ENCODE peak calls at places on chromosomes 2 and 18, in four cellular contexts. D, N, Q and F are unnamed samples.

GRCh38 chr2:213316001-213316735 is 31.9 kb downstream of the SPAG16 start:
- DNase-seq in D (no peak), N (no peak), Q (no peak), F (no peak)

GRCh38 chr2:216596986-216597509 is 36.2 kb upstream of the IGFBP2 start:
- DNase-seq in D (peak; percentile 59), N (no peak), Q (no peak), F (no peak)

GRCh38 chr2:174577967-174578589 is 19.5 kb downstream of the WIPF1 start:
- DNase-seq in D (peak; percentile 3), N (no peak), Q (no peak), F (no peak)

GRCh38 chr2:5932556-5933469 is 240.6 kb downstream of the SOX11 start:
- DNase-seq in D (peak; percentile 81), N (no peak), Q (no peak), F (no peak)

GRCh38 chr2:71592181-71592711 is 138.9 kb downstream of the DYSF start:
- DNase-seq in D (no peak), N (no peak), Q (no peak), F (no peak)

GRCh38 chr2:6627316-6627715 is 238.4 kb downstream of the CMPK2 start:
- DNase-seq in D (no peak), N (no peak), Q (no peak), F (no peak)

GRCh38 chr2:224997802-224998201 is 44.5 kb downstream of the DOCK10 start:
- DNase-seq in D (no peak), N (no peak), Q (no peak), F (no peak)

GRCh38 chr2:239329284-239329971 is 71.4 kb downstream of the HDAC4 start:
- DNase-seq in D (no peak), N (peak; percentile 75), Q (no peak), F (peak; percentile 53)

GRCh38 chr2:226354434-226354833 is 445.2 kb downstream of the IRS1 start:
- DNase-seq in D (no peak), N (no peak), Q (no peak), F (no peak)

GRCh38 chr2:43068053-43068471 is 158.3 kb downstream of the ZFP36L2 start:
- DNase-seq in D (no peak), N (no peak), Q (no peak), F (no peak)

GRCh38 chr18:76821356-76821874 is 942 bp upstream of the ZNF236 start:
- DNase-seq in D (no peak), N (no peak), Q (no peak), F (no peak)

GRCh38 chr18:69885841-69886531 is 61.7 kb downstream of the CD226 start:
- DNase-seq in D (no peak), N (no peak), Q (peak; percentile 36), F (no peak)

GRCh38 chr2:46518848-46519247 is 39.5 kb downstream of the TMEM247 start:
- DNase-seq in D (no peak), N (no peak), Q (no peak), F (no peak)

GRCh38 chr2:51995293-51995692 is 963.4 kb upstream of the NRXN1 start:
- DNase-seq in D (no peak), N (no peak), Q (no peak), F (no peak)

DNA sequence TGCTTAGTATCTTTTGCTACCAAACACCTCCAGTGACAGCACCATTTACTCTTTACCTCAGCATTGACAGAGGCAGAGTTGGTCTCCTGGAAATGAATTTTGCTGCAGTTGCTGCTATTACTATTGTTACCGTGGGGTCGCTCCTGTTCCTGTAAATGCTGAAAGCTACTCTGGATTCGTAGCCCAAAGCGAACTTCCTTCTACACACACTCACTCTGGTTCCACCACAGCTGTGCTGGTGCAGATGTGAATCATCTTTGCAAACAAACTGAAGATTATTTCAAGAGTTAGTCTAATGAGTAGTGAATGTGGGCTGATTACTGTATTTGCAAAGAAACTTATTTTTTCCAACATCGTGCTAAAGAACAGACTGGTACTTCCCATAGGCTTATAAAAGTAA is 303.9 kb downstream of the LPIN1 start:
- DNase-seq in D (no peak), N (no peak), Q (no peak), F (no peak)
- TF ChIP-seq CTCF in D (no peak), N (no peak), Q (no peak), F (no peak)

DNA sequence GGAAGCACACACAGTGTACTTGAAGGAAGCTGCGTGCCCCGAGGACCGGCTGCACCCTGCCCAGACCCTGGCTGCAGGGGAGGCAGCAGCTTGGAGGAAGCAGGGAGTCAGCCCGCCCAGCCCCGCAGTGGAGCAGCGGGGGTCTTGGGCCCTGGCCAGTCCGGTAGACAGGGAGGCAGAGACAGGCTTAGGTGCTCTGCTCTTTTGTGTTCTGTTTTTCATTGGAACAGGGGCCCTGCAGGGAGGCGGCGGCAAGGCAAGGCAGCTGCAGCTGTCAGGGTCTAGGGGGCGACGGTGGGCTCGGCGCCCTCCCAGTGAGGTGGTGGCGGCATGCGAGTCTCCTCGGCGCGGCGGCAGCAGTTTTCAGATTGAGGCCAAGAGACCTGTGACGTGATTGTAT is 53.3 kb upstream of the TFCP2L1 start:
- DNase-seq in D (no peak), N (no peak), Q (no peak), F (no peak)
- TF ChIP-seq CTCF in D (no peak), N (no peak), Q (no peak), F (no peak)

GRCh38 chr18:6920099-6920955 is 190.8 kb downstream of the ARHGAP28 start:
- DNase-seq in D (peak; percentile 13), N (no peak), Q (peak; percentile 52), F (no peak)
- TF ChIP-seq CTCF in D (peak; percentile 93), N (peak; percentile 29), Q (peak; percentile 56), F (peak; percentile 81)

DNA sequence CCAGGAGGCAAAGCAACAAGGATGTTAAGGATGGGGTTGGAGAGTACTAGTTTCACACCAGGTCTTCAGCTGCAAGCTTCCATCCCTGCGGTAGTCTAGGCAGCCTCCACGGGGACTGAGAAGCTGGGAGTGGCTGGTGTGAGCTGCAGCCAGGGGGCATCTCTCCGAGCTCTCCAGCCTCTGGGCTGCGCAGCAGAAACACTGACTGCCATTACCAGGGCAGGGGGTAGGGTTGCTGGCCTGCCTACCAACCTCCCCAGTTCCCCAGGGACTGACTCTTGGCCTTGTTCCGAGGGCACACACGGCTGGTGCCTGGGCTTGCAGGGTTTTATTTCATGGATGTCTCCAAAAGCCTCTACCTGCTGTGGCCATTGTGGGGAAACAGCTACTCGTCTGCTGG is 15.9 kb downstream of the GATA6 start:
- DNase-seq in D (no peak), N (peak; percentile 77), Q (no peak), F (no peak)
- TF ChIP-seq CTCF in D (peak; percentile 10), N (no peak), Q (no peak), F (no peak)

GRCh38 chr2:189116984-189117383 is 62.6 kb downstream of the COL5A2 start:
- DNase-seq in D (no peak), N (no peak), Q (no peak), F (no peak)

GRCh38 chr2:189115126-189115525 is 64.4 kb downstream of the COL5A2 start:
- DNase-seq in D (no peak), N (no peak), Q (no peak), F (no peak)

GRCh38 chr2:189116059-189116458 is 63.5 kb downstream of the COL5A2 start:
- DNase-seq in D (no peak), N (no peak), Q (no peak), F (no peak)

GRCh38 chr2:189111063-189111715 is 68.4 kb downstream of the COL5A2 start:
- DNase-seq in D (no peak), N (no peak), Q (no peak), F (no peak)

GRCh38 chr2:189113963-189114362 is 65.6 kb downstream of the COL5A2 start:
- DNase-seq in D (no peak), N (no peak), Q (no peak), F (no peak)
- TF ChIP-seq CTCF in D (no peak), N (no peak), Q (no peak), F (no peak)

DNA sequence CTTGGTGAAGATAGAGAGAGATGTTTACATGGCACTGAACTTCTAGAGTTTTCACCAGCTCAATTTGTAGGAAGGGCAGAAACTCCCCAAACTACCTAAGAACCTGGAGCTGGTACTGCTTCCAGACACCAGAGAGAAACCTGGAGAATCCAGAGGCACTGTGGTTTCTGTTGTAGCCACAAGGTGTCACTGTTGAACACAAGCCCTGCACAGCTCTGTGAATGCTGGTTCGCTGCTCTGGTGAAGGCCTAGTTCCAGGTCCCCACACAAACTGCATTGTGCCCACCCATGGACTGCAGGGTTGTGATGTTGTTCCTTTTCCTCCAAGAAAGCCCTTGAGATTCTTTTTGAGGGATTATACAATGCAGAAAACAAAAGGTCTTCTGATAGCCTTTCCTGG is 150.5 kb upstream of the HS6ST1 start:
- DNase-seq in D (no peak), N (no peak), Q (no peak), F (peak; percentile 37)
- TF ChIP-seq CTCF in D (peak; percentile 57), N (no peak), Q (no peak), F (peak; percentile 68)

DNA sequence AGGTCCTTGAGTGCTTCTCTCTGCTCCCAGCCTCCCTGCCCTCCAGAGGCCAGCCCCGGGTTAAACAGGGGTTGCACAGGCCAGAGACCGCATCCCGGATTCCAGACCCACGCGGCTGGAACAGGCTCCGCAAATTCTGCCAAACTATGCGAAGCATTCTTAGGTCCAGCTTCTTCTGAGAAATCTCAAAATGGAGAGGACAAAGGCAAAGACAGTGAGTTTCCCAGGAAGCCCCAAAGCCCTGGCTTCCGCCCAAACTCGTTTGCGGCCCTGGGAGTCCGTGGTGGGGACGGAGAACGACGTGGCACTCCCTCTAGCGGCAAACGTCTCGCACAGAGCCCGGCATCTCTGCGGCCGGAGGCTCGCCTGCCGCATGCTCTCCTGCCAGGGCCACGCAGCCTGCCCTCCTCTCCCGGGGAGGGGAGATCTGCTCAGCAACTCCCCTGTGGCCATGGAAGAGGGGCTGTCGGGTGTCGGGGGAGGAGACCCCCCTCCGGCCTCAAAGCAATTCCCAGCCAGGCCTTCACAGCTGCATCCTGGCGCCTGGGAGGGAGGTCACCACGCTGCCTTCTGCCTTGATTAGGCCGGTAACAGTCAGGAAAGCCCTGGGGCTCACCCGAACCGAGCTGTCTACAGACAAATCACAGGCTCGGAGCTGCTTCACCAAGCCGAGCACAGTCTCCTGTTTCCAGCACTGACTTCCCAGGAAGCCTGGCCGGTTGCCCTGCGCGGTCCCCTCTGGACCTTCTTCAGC is 33.4 kb upstream of the KLHL29 start:
- DNase-seq in D (peak; percentile 20), N (peak; percentile 78), Q (peak; percentile 91), F (peak; percentile 87)
- TF ChIP-seq CTCF in D (peak; percentile 90), N (peak; percentile 83), Q (peak; percentile 89), F (peak; percentile 93)

DNA sequence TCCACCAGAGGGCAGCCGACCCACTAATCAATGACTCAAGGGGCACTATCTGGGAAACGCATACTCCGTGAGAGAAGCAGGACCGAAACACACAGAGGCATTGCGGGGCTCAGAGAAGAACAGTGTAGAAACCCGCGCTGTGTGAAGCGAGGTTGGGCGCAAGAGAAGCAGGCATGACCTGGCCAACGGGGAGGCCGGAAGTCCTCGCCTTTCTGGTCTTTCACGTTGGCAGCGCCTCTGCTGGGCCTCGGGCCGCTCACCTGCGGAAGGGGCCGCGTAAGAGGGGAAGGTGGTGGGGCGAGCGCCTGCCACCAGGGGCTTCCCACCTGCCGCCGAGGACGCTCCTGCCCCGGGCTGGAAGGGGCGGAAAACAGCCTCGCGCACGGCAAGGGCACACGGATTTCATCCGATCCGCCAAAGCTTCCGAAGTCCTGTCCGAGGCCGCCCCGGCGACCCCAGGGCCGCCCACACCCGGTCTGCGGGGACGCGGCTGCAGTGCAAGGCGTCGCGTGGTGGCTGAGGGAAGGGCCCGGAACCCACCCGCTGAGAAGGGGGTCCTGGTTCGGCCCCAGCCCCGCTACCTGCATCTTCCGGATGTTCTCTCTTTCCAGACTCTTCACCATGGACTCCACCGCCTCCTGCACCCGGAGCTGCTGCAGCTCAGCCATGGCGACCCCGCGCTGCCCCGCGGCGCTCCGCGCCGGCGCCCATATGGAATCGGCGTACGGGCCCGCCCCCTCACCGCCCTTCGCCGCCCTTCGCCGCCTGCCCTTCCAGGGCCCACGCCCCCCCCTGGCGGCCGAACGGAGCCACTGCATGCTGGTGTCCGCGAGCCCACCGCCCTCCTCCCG is at the start of gene FAM136A:
- DNase-seq in D (peak; percentile 24), N (peak; percentile 87), Q (peak; percentile 93), F (peak; percentile 95)
- TF ChIP-seq CTCF in D (peak; percentile 76), N (peak; percentile 98), Q (peak; percentile 99), F (peak; percentile 92)